ENCODE peak calls at places on chromosomes 3 and 15, in four cellular contexts. L is prostate gland, Z is GM23338, J is cardiac fibroblast. Y is an unnamed sample.

GRCh38 chr15:34065261-34065660 is 26.3 kb upstream of the AVEN start:
- DNase-seq in L (no peak), Z (no peak), J (no peak), Y (no peak)

GRCh38 chr3:176914764-176915163 is 282.5 kb downstream of the TBL1XR1 start:
- DNase-seq in L (no peak), Z (no peak), J (no peak), Y (no peak)

GRCh38 chr3:151024339-151024738 is 51.8 kb upstream of the CLRN1 start:
- DNase-seq in L (no peak), Z (no peak), J (no peak), Y (no peak)

GRCh38 chr3:43213631-43214030 is 72.7 kb upstream of the SNRK start:
- DNase-seq in L (no peak), Z (no peak), J (no peak), Y (no peak)

GRCh38 chr3:93991286-93992030 is 11.5 kb downstream of the ARL13B start:
- DNase-seq in L (no peak), Z (no peak), J (no peak), Y (no peak)

GRCh38 chr3:25259871-25260270 is 168.2 kb upstream of the RARB start:
- DNase-seq in L (peak), Z (no peak), J (peak), Y (peak)

GRCh38 chr3:57518276-57518914 is 25.7 kb downstream of the DNAH12 start:
- DNase-seq in L (no peak), Z (no peak), J (peak), Y (no peak)

GRCh38 chr3:55538158-55538557 is 51.1 kb upstream of the WNT5A start:
- DNase-seq in L (no peak), Z (peak), J (no peak), Y (peak)

GRCh38 chr3:279325-279724 is 82.8 kb downstream of the CHL1 start:
- DNase-seq in L (no peak), Z (no peak), J (no peak), Y (no peak)

GRCh38 chr3:13878711-13879101 is 1.2 kb downstream of the WNT7A start:
- DNase-seq in L (no peak), Z (peak), J (no peak), Y (peak)

GRCh38 chr15:51750942-51751686 is at the start of gene TMOD2:
- DNase-seq in L (peak), Z (peak), J (peak), Y (peak)

GRCh38 chr3:183188895-183189462 is 26.4 kb upstream of the LAMP3 start:
- DNase-seq in L (no peak), Z (peak), J (peak), Y (peak)

GRCh38 chr3:154778057-154778456 is 302.1 kb upstream of the MME start:
- DNase-seq in L (no peak), Z (no peak), J (no peak), Y (no peak)

GRCh38 chr3:194185225-194185624 is 49.3 kb downstream of the HES1 start:
- DNase-seq in L (no peak), Z (no peak), J (no peak), Y (peak)

GRCh38 chr15:96324192-96324895 is 6.2 kb upstream of the NR2F2 start:
- DNase-seq in L (no peak), Z (no peak), J (peak), Y (peak)

GRCh38 chr15:92576597-92577200 is 78.9 kb downstream of the FAM174B start:
- DNase-seq in L (no peak), Z (no peak), J (no peak), Y (no peak)

GRCh38 chr3:73719877-73720276 is 95.1 kb upstream of the PDZRN3 start:
- DNase-seq in L (peak), Z (no peak), J (peak), Y (no peak)

GRCh38 chr15:25784876-25785642 is 78.1 kb downstream of the ATP10A start:
- DNase-seq in L (no peak), Z (no peak), J (peak), Y (no peak)

GRCh38 chr3:58536501-58537411 is at the start of gene ACOX2:
- DNase-seq in L (peak), Z (no peak), J (peak), Y (no peak)

GRCh38 chr3:76554717-76555116 is 485.2 kb upstream of the ROBO2 start:
- DNase-seq in L (no peak), Z (no peak), J (peak), Y (no peak)

GRCh38 chr15:60004019-60004845 is at the start of gene FOXB1:
- DNase-seq in L (no peak), Z (peak), J (no peak), Y (peak)

GRCh38 chr15:38705421-38706219 is 141.0 kb upstream of the RASGRP1 start:
- DNase-seq in L (no peak), Z (peak), J (no peak), Y (peak)

GRCh38 chr3:47406762-47407149 is 25.9 kb downstream of the PTPN23 start:
- DNase-seq in L (no peak), Z (peak), J (no peak), Y (no peak)

GRCh38 chr15:30956216-30956803 is 35.1 kb downstream of the MTMR10 start:
- DNase-seq in L (no peak), Z (no peak), J (no peak), Y (no peak)

GRCh38 chr15:38192496-38192895 is 60.1 kb upstream of the SPRED1 start:
- DNase-seq in L (no peak), Z (no peak), J (no peak), Y (no peak)

GRCh38 chr15:29103825-29104565 is 165.6 kb downstream of the NSMCE3 start:
- DNase-seq in L (peak), Z (peak), J (peak), Y (peak)

GRCh38 chr15:52652984-52653383 is 26.2 kb downstream of the ATOSA start:
- DNase-seq in L (no peak), Z (no peak), J (peak), Y (no peak)

GRCh38 chr15:65211157-65211982 is at the start of gene CILP:
- DNase-seq in L (no peak), Z (no peak), J (peak), Y (peak)

GRCh38 chr3:9912294-9912935 is 4.5 kb upstream of the IL17RC start:
- DNase-seq in L (no peak), Z (no peak), J (peak), Y (no peak)

GRCh38 chr3:48437812-48438211 is 2.1 kb downstream of the CCDC51 start:
- DNase-seq in L (no peak), Z (no peak), J (no peak), Y (no peak)

GRCh38 chr15:25171856-25172687 is 217.3 kb downstream of the SNRPN start:
- DNase-seq in L (no peak), Z (no peak), J (no peak), Y (no peak)

GRCh38 chr3:194058189-194058571 is 77.8 kb upstream of the HES1 start:
- DNase-seq in L (peak), Z (peak), J (peak), Y (peak)

GRCh38 chr15:66071160-66071559 is 182.4 kb downstream of the MEGF11 start:
- DNase-seq in L (no peak), Z (no peak), J (no peak), Y (no peak)

GRCh38 chr3:158792709-158793108 is 9.1 kb upstream of the MFSD1 start:
- DNase-seq in L (no peak), Z (no peak), J (peak), Y (no peak)

GRCh38 chr3:65338571-65338970 is 650.8 kb upstream of the ADAMTS9 start:
- DNase-seq in L (no peak), Z (no peak), J (peak), Y (no peak)

GRCh38 chr3:54294214-54294613 is 171.9 kb downstream of the CACNA2D3 start:
- DNase-seq in L (no peak), Z (peak), J (no peak), Y (peak)

GRCh38 chr3:113844622-113845222 is 6.1 kb downstream of the GRAMD1C start:
- DNase-seq in L (no peak), Z (peak), J (peak), Y (peak)

GRCh38 chr3:134904796-134905646 is 110.0 kb downstream of the EPHB1 start:
- DNase-seq in L (no peak), Z (peak), J (no peak), Y (peak)

GRCh38 chr3:185069023-185069422 is 83.8 kb downstream of the C3orf70 start:
- DNase-seq in L (no peak), Z (no peak), J (no peak), Y (no peak)

GRCh38 chr3:42149537-42150426 is 58.6 kb downstream of the TRAK1 start:
- DNase-seq in L (peak), Z (no peak), J (no peak), Y (no peak)
- H3K4me3 ChIP-seq in L (no peak), Z (no peak), J (no peak), Y (no peak)

DNA sequence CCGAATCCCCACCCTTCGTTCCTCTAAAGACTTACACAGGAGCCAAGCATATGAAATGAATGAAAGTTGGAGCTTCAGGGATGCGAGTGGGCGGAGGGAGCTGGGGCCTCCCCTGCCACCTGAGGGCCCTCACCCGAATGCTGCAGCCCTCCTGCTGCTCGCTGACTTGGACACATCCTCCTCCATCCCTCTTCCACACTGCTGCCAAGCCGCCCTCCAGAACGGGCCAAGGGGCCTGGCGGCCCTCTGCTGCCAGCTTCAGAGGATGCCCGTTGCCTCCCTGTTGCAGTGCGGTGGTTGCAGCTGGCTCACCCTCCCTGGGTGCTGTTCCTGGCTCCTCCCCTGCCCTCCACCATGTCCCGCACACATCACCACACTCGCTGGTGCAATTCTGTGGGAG is 71.2 kb downstream of the GABRG3 start:
- DNase-seq in L (no peak), Z (no peak), J (no peak), Y (no peak)
- TF ChIP-seq CTCF in L (no peak), Z (no peak), J (no peak), Y (no peak)

GRCh38 chr3:32238816-32239637 is 547 bp downstream of the CMTM8 start:
- DNase-seq in L (peak), Z (peak), J (peak), Y (no peak)

GRCh38 chr3:32238027-32238815 is at the start of gene CMTM8:
- DNase-seq in L (peak), Z (peak), J (peak), Y (peak)

GRCh38 chr3:32237670-32238026 is 832 bp upstream of the CMTM8 start:
- DNase-seq in L (no peak), Z (peak), J (no peak), Y (no peak)

GRCh38 chr3:32241100-32241499 is 2.6 kb downstream of the CMTM8 start:
- DNase-seq in L (no peak), Z (no peak), J (no peak), Y (no peak)

GRCh38 chr3:32239638-32240550 is 1.4 kb downstream of the CMTM8 start:
- DNase-seq in L (peak), Z (peak), J (peak), Y (peak)
- H3K4me3 ChIP-seq in L (peak), Z (peak), J (peak), Y (peak)

GRCh38 chr3:107846282-107846852 is 244.5 kb downstream of the CD47 start:
- DNase-seq in L (peak), Z (peak), J (peak), Y (peak)
- TF ChIP-seq CTCF in L (peak), Z (peak), J (peak), Y (peak)

GRCh38 chr15:73078291-73078690 is 26.0 kb downstream of the NEO1 start:
- DNase-seq in L (no peak), Z (no peak), J (no peak), Y (no peak)

GRCh38 chr15:73075151-73075859 is 23.0 kb downstream of the NEO1 start:
- DNase-seq in L (no peak), Z (no peak), J (no peak), Y (no peak)

GRCh38 chr15:73069109-73069508 is 16.8 kb downstream of the NEO1 start:
- DNase-seq in L (no peak), Z (no peak), J (no peak), Y (no peak)

GRCh38 chr15:73074241-73074640 is 22.0 kb downstream of the NEO1 start:
- DNase-seq in L (no peak), Z (no peak), J (no peak), Y (no peak)

GRCh38 chr15:73072894-73073293 is 20.6 kb downstream of the NEO1 start:
- DNase-seq in L (no peak), Z (no peak), J (peak), Y (no peak)
- H3K4me3 ChIP-seq in L (no peak), Z (no peak), J (no peak), Y (no peak)

GRCh38 chr3:128112406-128112968 is 11.1 kb downstream of the RUVBL1 start:
- DNase-seq in L (no peak), Z (no peak), J (peak), Y (no peak)
- TF ChIP-seq CTCF in L (no peak), Z (no peak), J (peak), Y (no peak)

GRCh38 chr15:97522362-97522761 is 438.1 kb upstream of the ARRDC4 start:
- DNase-seq in L (no peak), Z (no peak), J (no peak), Y (no peak)
- H3K4me3 ChIP-seq in L (no peak), Z (no peak), J (peak), Y (no peak)

GRCh38 chr3:196323723-196324122 is 5.7 kb upstream of the DYNLT2B start:
- DNase-seq in L (no peak), Z (peak), J (peak), Y (peak)

GRCh38 chr3:196326936-196327335 is 8.9 kb upstream of the DYNLT2B start:
- DNase-seq in L (no peak), Z (no peak), J (no peak), Y (no peak)

GRCh38 chr3:196321162-196321561 is 3.1 kb upstream of the DYNLT2B start:
- DNase-seq in L (no peak), Z (no peak), J (no peak), Y (no peak)

GRCh38 chr3:196320110-196320509 is 2.1 kb upstream of the DYNLT2B start:
- DNase-seq in L (no peak), Z (no peak), J (no peak), Y (no peak)

DNA sequence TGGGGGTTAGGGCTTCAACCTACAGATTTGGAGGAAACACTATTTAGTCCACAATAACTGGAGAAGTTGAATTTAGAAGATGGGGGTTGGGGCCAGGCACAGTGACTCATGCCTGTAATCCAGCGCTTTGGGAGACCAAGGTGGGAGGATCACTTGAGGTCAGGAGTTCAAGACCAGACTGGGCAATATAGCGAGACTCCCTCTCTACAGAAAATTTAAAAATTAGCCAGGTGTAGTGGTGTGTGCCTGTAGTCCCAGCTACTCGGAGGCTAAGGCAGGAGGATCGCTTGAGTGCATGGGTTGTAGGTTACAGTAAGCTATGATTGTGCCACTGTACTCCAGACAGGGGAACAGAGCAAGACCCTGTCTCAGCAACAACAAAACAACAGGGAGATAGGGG is 5.0 kb upstream of the DYNLT2B start:
- DNase-seq in L (no peak), Z (no peak), J (no peak), Y (no peak)
- TF ChIP-seq CTCF in L (no peak), Z (no peak), J (no peak), Y (no peak)

DNA sequence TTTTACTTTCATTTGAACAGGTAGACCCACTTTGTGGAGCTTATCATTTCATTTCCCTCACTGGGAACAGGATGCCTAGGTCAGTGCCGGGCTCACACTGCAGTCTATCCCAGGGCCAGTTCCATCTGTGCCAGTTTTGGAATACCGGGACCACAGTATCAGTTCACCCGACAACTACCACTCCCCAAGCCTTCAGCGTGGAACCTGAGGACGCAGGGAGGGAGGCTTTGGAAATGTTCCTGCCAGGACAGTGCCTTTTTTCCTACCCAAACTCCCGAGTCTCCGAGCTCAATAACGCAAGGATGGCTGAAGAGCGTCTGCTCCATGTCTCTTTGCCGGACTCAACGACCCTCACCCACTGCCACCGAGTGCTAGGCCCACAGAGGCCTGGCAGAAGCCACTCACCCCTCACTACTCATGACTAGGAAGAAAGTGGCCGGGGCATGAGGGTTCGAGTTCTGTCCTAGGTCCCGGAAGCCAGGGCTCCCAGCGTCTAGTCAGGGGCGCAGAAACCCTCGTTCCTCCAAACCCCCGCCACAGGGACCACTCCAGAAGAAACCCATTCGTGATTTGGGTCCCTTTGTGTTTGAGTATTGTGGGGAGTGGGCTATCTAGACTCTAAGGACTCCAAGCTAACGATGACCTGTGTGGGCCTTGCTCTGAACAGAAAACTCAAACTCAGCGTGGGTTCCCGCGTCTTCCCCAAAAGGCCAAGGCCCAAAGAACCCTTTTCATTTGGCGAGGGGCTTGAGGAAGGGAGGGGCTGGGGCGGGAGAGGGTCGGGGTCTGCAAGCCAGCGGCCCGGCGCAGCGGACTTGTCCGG is 11.4 kb downstream of the ZIC1 start:
- DNase-seq in L (no peak), Z (no peak), J (no peak), Y (peak)
- H3K4me3 ChIP-seq in L (no peak), Z (peak), J (no peak), Y (peak)

GRCh38 chr3:49719214-49719884 is at the start of gene AMIGO3:
- DNase-seq in L (peak), Z (peak), J (peak), Y (peak)
- TF ChIP-seq CTCF in L (peak), Z (peak), J (peak), Y (peak)

Y was measured in neural progenitor cell.